ENCODE peak calls at places on chromosomes 7 and 10, in five cellular contexts. L, U, D, V and C are unnamed samples.

GRCh38 chr10:83214178-83214577 is 925.1 kb upstream of the GHITM start:
- DNase-seq in L (no peak), U (no peak), D (no peak), V (no peak), C (no peak)

GRCh38 chr7:25891591-25891990 is 260.4 kb upstream of the NFE2L3 start:
- DNase-seq in L (peak; percentile 25), U (no peak), D (peak; percentile 2), V (no peak), C (no peak)

GRCh38 chr10:20004087-20004523 is 187.9 kb downstream of the PLXDC2 start:
- DNase-seq in L (peak; percentile 21), U (peak; percentile 39), D (no peak), V (no peak), C (peak; percentile 31)

GRCh38 chr7:47578581-47579270 is 3.2 kb downstream of the TNS3 start:
- DNase-seq in L (peak; percentile 93), U (peak; percentile 69), D (peak; percentile 95), V (no peak), C (no peak)

GRCh38 chr10:103763374-103764202 is 91.8 kb downstream of the SH3PXD2A start:
- DNase-seq in L (peak; percentile 45), U (no peak), D (peak; percentile 60), V (peak; percentile 71), C (no peak)

GRCh38 chr7:139118803-139119485 is 9.4 kb upstream of the ZC3HAV1 start:
- DNase-seq in L (no peak), U (no peak), D (no peak), V (peak; percentile 52), C (no peak)

GRCh38 chr10:46218921-46219320 is 67.9 kb upstream of the ANTXRL start:
- DNase-seq in L (no peak), U (no peak), D (no peak), V (no peak), C (no peak)

GRCh38 chr7:43650457-43651052 is 67.6 kb downstream of the STK17A start:
- DNase-seq in L (peak; percentile 93), U (peak; percentile 69), D (peak; percentile 97), V (no peak), C (no peak)

GRCh38 chr7:43296306-43296705 is 183.9 kb downstream of the HECW1 start:
- DNase-seq in L (no peak), U (peak; percentile 5), D (no peak), V (peak; percentile 54), C (no peak)

GRCh38 chr10:16735626-16736025 is 81.6 kb downstream of the RSU1 start:
- DNase-seq in L (no peak), U (no peak), D (no peak), V (no peak), C (no peak)

GRCh38 chr10:1679821-1680650 is 57.3 kb downstream of the ADARB2 start:
- DNase-seq in L (no peak), U (no peak), D (no peak), V (peak; percentile 68), C (no peak)

GRCh38 chr10:68586622-68587325 is 26.6 kb downstream of the TET1 start:
- DNase-seq in L (no peak), U (no peak), D (no peak), V (no peak), C (no peak)

GRCh38 chr7:1076184-1077072 is 11.5 kb upstream of the GPER1 start:
- DNase-seq in L (peak; percentile 24), U (peak; percentile 26), D (no peak), V (no peak), C (no peak)

GRCh38 chr7:6705959-6706665 is 635 bp downstream of the ZNF12 start:
- DNase-seq in L (peak; percentile 43), U (peak; percentile 36), D (peak; percentile 51), V (peak; percentile 51), C (no peak)

GRCh38 chr10:122591736-122592135 is 31.2 kb downstream of the DMBT1 start:
- DNase-seq in L (no peak), U (no peak), D (no peak), V (no peak), C (no peak)

GRCh38 chr10:103241262-103242011 is 4.2 kb upstream of the RPEL1 start:
- DNase-seq in L (peak; percentile 89), U (peak; percentile 20), D (peak; percentile 72), V (peak; percentile 73), C (peak; percentile 90)

GRCh38 chr7:51075681-51076580 is 240.7 kb downstream of the COBL start:
- DNase-seq in L (peak; percentile 30), U (no peak), D (no peak), V (no peak), C (no peak)

GRCh38 chr7:102836206-102836938 is 76.4 kb upstream of the LRRC17 start:
- DNase-seq in L (peak; percentile 94), U (peak; percentile 87), D (peak; percentile 93), V (no peak), C (no peak)